ENCODE peak calls at places on chromosome 21, in five cellular contexts. G is SK-N-SH; U is activated naive CD8-positive, alpha-beta T cell treated with anti-CD3 and anti-CD28 coated beads for 36 hours; T is astrocyte of the cerebellum; B is NCI-H1105. V is an unnamed sample.

GRCh38 chr21:38897532-38898421 is 92.0 kb downstream of the ETS2 start:
- DNase-seq in U (no peak), G (no peak), B (peak; percentile 39), T (no peak), V (no peak)

GRCh38 chr21:35257413-35257812 is 208.3 kb upstream of the RUNX1 start:
- DNase-seq in B (no peak), U (no peak), T (peak; percentile 90), G (no peak), V (peak; percentile 5)

GRCh38 chr21:45539796-45540600 is 2.2 kb downstream of the SLC19A1 start:
- DNase-seq in T (no peak), G (no peak), U (no peak), B (no peak), V (no peak)

GRCh38 chr21:45457832-45458172 is 52.8 kb downstream of the COL18A1 start:
- DNase-seq in B (no peak), G (no peak), T (no peak), U (no peak), V (no peak)

GRCh38 chr21:45923146-45923545 is 58.4 kb upstream of the COL6A1 start:
- DNase-seq in G (peak; percentile 56), T (peak; percentile 62), B (no peak), U (peak; percentile 55), V (no peak)

GRCh38 chr21:14383596-14384210 is 757 bp upstream of the HSPA13 start:
- DNase-seq in G (no peak), B (peak; percentile 46), U (no peak), T (no peak), V (peak; percentile 54)

GRCh38 chr21:26199471-26199870 is 28.9 kb upstream of the APP start:
- DNase-seq in B (no peak), T (no peak), G (no peak), U (no peak), V (no peak)

GRCh38 chr21:41947596-41948403 is 6.0 kb downstream of the C2CD2 start:
- DNase-seq in G (no peak), U (no peak), B (no peak), T (no peak), V (no peak)

GRCh38 chr21:29521872-29522271 is 223.2 kb downstream of the BACH1 start:
- DNase-seq in U (no peak), G (no peak), T (no peak), B (no peak), V (no peak)

GRCh38 chr21:28671549-28672195 is 321.0 kb downstream of the LTN1 start:
- DNase-seq in U (no peak), T (no peak), B (no peak), G (no peak), V (no peak)

GRCh38 chr21:35342440-35342839 is 293.3 kb upstream of the RUNX1 start:
- DNase-seq in T (no peak), G (no peak), B (no peak), U (no peak), V (no peak)

GRCh38 chr21:44556879-44557278 is 1.7 kb downstream of the KRTAP10-3 start:
- DNase-seq in T (no peak), U (no peak), B (peak; percentile 22), G (no peak), V (peak; percentile 33)

GRCh38 chr21:42559326-42559725 is 45.7 kb downstream of the SLC37A1 start:
- DNase-seq in T (no peak), U (no peak), B (no peak), G (no peak), V (no peak)

GRCh38 chr21:37437376-37438080 is 71.0 kb downstream of the DYRK1A start:
- DNase-seq in B (no peak), U (no peak), G (no peak), T (no peak), V (no peak)

GRCh38 chr21:42161957-42162681 is 56.8 kb upstream of the ABCG1 start:
- DNase-seq in G (peak; percentile 46), U (no peak), B (no peak), T (no peak), V (no peak)

GRCh38 chr21:42203936-42204335 is 15.0 kb upstream of the ABCG1 start:
- DNase-seq in U (no peak), G (no peak), B (no peak), T (no peak), V (no peak)

GRCh38 chr21:45136500-45136899 is 62.1 kb downstream of the ADARB1 start:
- DNase-seq in G (no peak), T (no peak), B (no peak), U (no peak), V (no peak)

GRCh38 chr21:28568692-28569091 is 424.0 kb downstream of the LTN1 start:
- DNase-seq in G (no peak), B (no peak), U (no peak), T (no peak), V (no peak)

GRCh38 chr21:16992448-16992847 is 520.4 kb upstream of the CXADR start:
- DNase-seq in G (no peak), U (no peak), B (no peak), T (no peak), V (no peak)